ENCODE peak calls at places on chromosome 15, in five cellular contexts. D is WTC11, V is H1, M is GM12878, C is HepG2. F is an unnamed sample.
A peak's percentile ranks its signal among the peaks of the same experiment; 100 is the strongest.

GRCh38 chr15:100764778-100765457 is 114.7 kb upstream of the ALDH1A3 start:
- DNase-seq in D (peak; percentile 8), V (no peak), M (no peak), C (no peak), F (no peak)

GRCh38 chr15:45871121-45871855 is 236.5 kb downstream of the SQOR start:
- DNase-seq in D (no peak), V (no peak), M (no peak), C (no peak), F (no peak)

GRCh38 chr15:91348812-91349500 is 248.9 kb downstream of the SV2B start:
- DNase-seq in D (no peak), V (no peak), M (no peak), C (no peak), F (no peak)

GRCh38 chr15:81292516-81293001 is 31.4 kb downstream of the STARD5 start:
- DNase-seq in D (no peak), V (no peak), M (peak; percentile 74), C (no peak), F (no peak)

GRCh38 chr15:37056168-37056893 is 44.0 kb downstream of the MEIS2 start:
- DNase-seq in D (no peak), V (no peak), M (no peak), C (no peak), F (peak; percentile 57)

GRCh38 chr15:39317225-39317624 is 263.7 kb upstream of the THBS1 start:
- DNase-seq in D (no peak), V (no peak), M (no peak), C (no peak), F (no peak)

GRCh38 chr15:34708422-34708821 is 46.4 kb downstream of the GJD2 start:
- DNase-seq in D (no peak), V (peak; percentile 15), M (no peak), C (peak; percentile 28), F (peak; percentile 78)

GRCh38 chr15:60781211-60781713 is 302.3 kb upstream of the ICE2 start:
- DNase-seq in D (no peak), V (no peak), M (no peak), C (no peak), F (no peak)

GRCh38 chr15:78969687-78970349 is 25.0 kb upstream of the CTSH start:
- DNase-seq in D (no peak), V (no peak), M (no peak), C (no peak), F (no peak)

GRCh38 chr15:70096215-70096974 is 1.3 kb downstream of the TLE3 start:
- DNase-seq in D (peak; percentile 31), V (no peak), M (no peak), C (no peak), F (no peak)

GRCh38 chr15:69590201-69590600 is 137.6 kb downstream of the RPLP1 start:
- DNase-seq in D (no peak), V (no peak), M (no peak), C (no peak), F (no peak)

GRCh38 chr15:50190723-50191122 is 8.7 kb downstream of the SLC27A2 start:
- DNase-seq in D (no peak), V (no peak), M (no peak), C (no peak), F (no peak)

GRCh38 chr15:71748327-71748726 is 62.0 kb upstream of the NR2E3 start:
- DNase-seq in D (no peak), V (no peak), M (no peak), C (no peak), F (no peak)

GRCh38 chr15:29134239-29134638 is 135.4 kb downstream of the NSMCE3 start:
- DNase-seq in D (no peak), V (no peak), M (no peak), C (no peak), F (no peak)

GRCh38 chr15:71753346-71753745 is 57.0 kb upstream of the NR2E3 start:
- DNase-seq in D (no peak), V (no peak), M (no peak), C (no peak), F (no peak)

GRCh38 chr15:27955087-27955486 is 144.0 kb downstream of the OCA2 start:
- DNase-seq in D (no peak), V (no peak), M (no peak), C (no peak), F (no peak)

GRCh38 chr15:98455899-98456298 is 192.4 kb upstream of the IGF1R start:
- DNase-seq in D (no peak), V (no peak), M (no peak), C (no peak), F (no peak)

GRCh38 chr15:58115692-58116091 is 22.5 kb upstream of the AQP9 start:
- DNase-seq in D (no peak), V (no peak), M (no peak), C (peak; percentile 9), F (peak; percentile 63)

GRCh38 chr15:82570721-82571519 is 30.7 kb upstream of the RPS17 start:
- DNase-seq in D (peak; percentile 25), V (no peak), M (no peak), C (no peak), F (no peak)

GRCh38 chr15:45372032-45372995 is 6.0 kb downstream of the GATM start:
- DNase-seq in D (no peak), V (no peak), M (no peak), C (no peak), F (no peak)

GRCh38 chr15:90903733-90904536 is 833 bp downstream of the MAN2A2 start:
- DNase-seq in D (peak; percentile 58), V (no peak), M (no peak), C (peak; percentile 64), F (peak; percentile 72)

GRCh38 chr15:77112819-77113569 is 42.1 kb upstream of the TSPAN3 start:
- DNase-seq in D (no peak), V (no peak), M (no peak), C (no peak), F (no peak)

GRCh38 chr15:25858952-25859760 is 4.0 kb downstream of the ATP10A start:
- DNase-seq in D (no peak), V (no peak), M (no peak), C (no peak), F (no peak)

GRCh38 chr15:74302821-74303359 is 64.6 kb downstream of the CYP11A1 start:
- DNase-seq in D (peak; percentile 86), V (peak; percentile 47), M (no peak), C (peak; percentile 11), F (peak; percentile 50)

GRCh38 chr15:60708684-60709083 is 229.7 kb upstream of the ICE2 start:
- DNase-seq in D (no peak), V (no peak), M (no peak), C (no peak), F (no peak)

GRCh38 chr15:49620174-49620573 is 444 bp downstream of the FAM227B start:
- DNase-seq in D (no peak), V (no peak), M (no peak), C (no peak), F (no peak)

GRCh38 chr15:74620636-74621545 is 5.3 kb downstream of the CLK3 start:
- DNase-seq in D (peak; percentile 83), V (peak; percentile 53), M (no peak), C (peak; percentile 79), F (peak; percentile 73)

DNA sequence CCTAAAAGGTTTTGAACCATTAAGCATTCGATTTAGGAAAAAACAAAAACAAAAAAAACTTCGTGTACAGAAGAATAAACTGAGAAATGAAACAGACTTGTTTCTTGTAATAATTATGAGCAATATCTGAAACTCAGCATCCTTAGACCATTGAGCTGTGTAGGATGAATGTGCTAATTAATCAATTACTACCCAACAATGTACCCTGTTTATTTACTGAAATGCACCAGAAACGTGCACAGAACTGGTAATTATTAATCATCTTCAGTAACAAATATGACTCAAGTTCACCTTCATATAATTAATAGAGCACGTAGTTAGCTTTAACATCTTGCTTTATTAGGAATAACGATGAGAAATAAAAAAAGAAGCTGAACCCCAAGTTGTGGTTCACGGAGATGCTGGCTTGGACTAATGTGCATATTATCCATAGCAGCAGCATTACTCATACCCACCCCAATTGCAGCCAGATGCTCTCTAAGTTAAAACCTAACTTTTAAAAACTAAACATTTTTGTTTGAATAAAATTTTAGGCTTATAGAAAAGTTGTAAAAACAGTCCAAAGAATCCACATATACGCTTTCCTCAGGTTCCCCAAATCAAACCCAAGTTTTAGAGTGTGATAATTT is 10.2 kb upstream of the C15orf61 start:
- DNase-seq in D (no peak), V (no peak), M (no peak), C (no peak), F (no peak)
- TF ChIP-seq ATF2 in D (no peak), V (no peak), M (no peak), C (no peak), F (no peak)

GRCh38 chr15:56361978-56362377 is 3.2 kb upstream of the TEX9 start:
- DNase-seq in D (no peak), V (no peak), M (no peak), C (no peak), F (no peak)

GRCh38 chr15:56367156-56367555 is 1.9 kb downstream of the TEX9 start:
- DNase-seq in D (no peak), V (no peak), M (no peak), C (no peak), F (no peak)

GRCh38 chr15:56369234-56369633 is 4.0 kb downstream of the TEX9 start:
- DNase-seq in D (no peak), V (no peak), M (no peak), C (no peak), F (no peak)

GRCh38 chr15:56366211-56366610 is 985 bp downstream of the TEX9 start:
- DNase-seq in D (no peak), V (no peak), M (no peak), C (no peak), F (no peak)

GRCh38 chr15:56365075-56365711 is at the start of gene TEX9:
- DNase-seq in D (peak; percentile 92), V (peak; percentile 58), M (peak; percentile 79), C (peak; percentile 69), F (peak; percentile 84)
- TF ChIP-seq MAX in D (peak; percentile 41), V (no peak), M (no peak), C (no peak), F (no peak)

DNA sequence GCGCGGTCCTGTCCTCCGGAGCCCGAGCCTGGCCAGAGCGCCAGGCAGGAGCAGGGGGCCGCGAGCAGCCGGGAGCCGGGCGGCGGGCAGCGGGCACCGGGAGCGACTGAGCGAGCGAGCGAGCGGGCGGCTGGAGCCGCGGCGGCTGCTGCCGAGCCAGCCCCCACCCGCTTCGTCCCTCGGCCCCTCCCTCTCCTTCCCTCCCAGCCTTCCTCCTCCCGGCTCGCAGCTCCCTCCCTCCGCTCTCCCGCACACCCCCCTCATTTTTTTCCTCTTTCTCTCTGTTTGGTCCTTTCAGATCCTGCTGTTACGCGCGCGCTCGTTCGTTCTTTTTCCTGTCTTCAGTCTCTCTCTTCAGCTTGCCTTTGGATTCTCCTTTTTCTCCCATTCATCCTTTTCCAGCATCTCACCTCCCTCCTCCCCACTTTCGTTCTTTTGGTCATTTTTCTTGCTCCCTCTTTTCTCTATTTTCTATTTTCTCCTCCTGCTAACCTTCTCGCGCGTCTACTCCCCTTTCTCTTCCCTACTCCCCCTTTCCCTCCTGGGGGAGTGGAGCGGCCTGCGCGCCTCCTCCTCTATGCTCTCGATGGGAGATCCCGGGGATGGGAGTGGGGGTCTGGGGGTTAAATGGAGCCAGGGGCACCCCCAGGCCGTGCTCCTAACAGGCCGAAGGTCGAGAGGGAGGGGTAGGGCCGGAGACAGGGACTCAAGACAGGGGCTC is at the start of gene MEGF11:
- DNase-seq in D (peak; percentile 69), V (no peak), M (no peak), C (no peak), F (peak; percentile 36)
- TF ChIP-seq ATF2 in D (no peak), V (no peak), M (no peak), C (no peak), F (no peak)

DNA sequence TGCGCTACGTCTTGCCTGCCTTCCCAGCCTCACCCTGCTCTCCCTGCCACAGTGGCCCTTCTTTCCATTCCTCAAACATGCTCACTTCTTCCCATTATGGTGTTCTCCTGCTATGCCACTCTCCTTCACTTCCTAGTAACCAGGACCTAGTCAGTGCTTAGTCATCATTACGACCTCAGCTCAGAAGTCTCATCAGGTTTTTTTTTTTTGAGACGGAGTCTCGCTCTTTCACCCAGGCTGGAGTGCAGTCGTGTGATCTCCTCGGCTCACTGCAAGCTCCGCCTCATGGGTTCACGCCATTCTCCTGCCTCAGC is 149.5 kb downstream of the GREM1 start:
- DNase-seq in D (no peak), V (no peak), M (no peak), C (no peak), F (peak; percentile 12)
- TF ChIP-seq MAX in D (no peak), V (no peak), M (no peak), C (no peak), F (no peak)

F was measured in K562.